ENCODE peak calls at places on chromosomes 13 and 19, in ten cellular contexts. C is H9; A is DMS53; M is thoracic aorta; J is activated T-cell treated with anti-CD3 and anti-CD28 coated beads, Interleukin-2, amount 50 U/mL, for 1 hour; D is endothelial cell; O is stimulated activated CD4-positive, alpha-beta T cell treated with anti-CD3 and anti-CD28 coated beads, Interleukin-1b, Interleukin-23, amount 100 ng/mL, for 24 hours; L is IMR-90; Y is heart right ventricle; I is heart left ventricle. R is an unnamed sample.

GRCh38 chr19:14156122-14156521 is 19.7 kb upstream of the ASF1B start:
- DNase-seq in Y (no peak), C (no peak), O (no peak), I (no peak), M (no peak), J (no peak), L (no peak), A (no peak), D (no peak), R (no peak)

GRCh38 chr13:27979001-27979643 is 9.4 kb downstream of the URAD start:
- DNase-seq in J (no peak), M (no peak), O (no peak), I (no peak), D (no peak), C (no peak), A (peak), Y (no peak), L (no peak), R (no peak)

GRCh38 chr13:29594710-29595379 is 643 bp downstream of the SLC7A1 start:
- DNase-seq in I (peak), A (peak), L (peak), Y (peak), M (peak), J (peak), C (no peak), D (peak), O (peak), R (peak)

GRCh38 chr19:51708811-51709210 is 15.0 kb downstream of the HAS1 start:
- DNase-seq in D (no peak), Y (no peak), I (no peak), M (no peak), J (no peak), A (no peak), L (no peak), C (no peak), O (no peak), R (no peak)

GRCh38 chr19:7795555-7796161 is 32.6 kb downstream of the CLEC4M start:
- DNase-seq in O (no peak), J (no peak), M (no peak), C (no peak), L (peak), I (no peak), A (no peak), D (no peak), Y (no peak), R (no peak)

GRCh38 chr13:114110091-114110829 is 22.2 kb downstream of the RASA3 start:
- DNase-seq in J (peak), L (no peak), O (no peak), A (peak), D (peak), I (peak), M (no peak), Y (no peak), C (peak), R (peak)

GRCh38 chr13:53010374-53011105 is 18.1 kb upstream of the OLFM4 start:
- DNase-seq in J (no peak), L (no peak), C (no peak), D (no peak), O (no peak), Y (no peak), M (no peak), A (peak), I (no peak), R (no peak)

GRCh38 chr13:23707674-23708073 is 137.5 kb downstream of the TNFRSF19 start:
- DNase-seq in J (no peak), L (peak), O (no peak), A (peak), Y (no peak), C (no peak), I (no peak), D (no peak), M (no peak), R (no peak)

GRCh38 chr19:474126-475078 is 13.6 kb upstream of the SHC2 start:
- DNase-seq in C (no peak), J (no peak), I (peak), M (no peak), D (no peak), A (no peak), L (no peak), O (no peak), Y (peak), R (no peak)